ENCODE peak calls at places on chromosomes 4 and X, in seven cellular contexts. One of them, this sample, is unnamed.

GRCh38 chr4:48311896-48312295 is 29.4 kb upstream of the SLAIN2 start:
- DNase-seq in RPMI7951: peak
- DNase-seq in SW480: no peak
- DNase-seq in activated T-cell treated with anti-CD3 and anti-CD28 coated beads, Interleukin-2, amount 50 U/mL, for 24 hours: no peak
- DNase-seq in stimulated activated naive CD8-positive, alpha-beta T cell treated with anti-CD3 and anti-CD28 coated beads, Interleukin-15, Interleukin-2, amounts not matched to agents 100 U/mL and 50 U/mL, for 24 hours: no peak
- DNase-seq in NCI-H226: peak
- DNase-seq in AG10803: no peak
- DNase-seq in this sample: no peak

GRCh38 chr4:168511780-168512467 is 15.1 kb downstream of the PALLD start:
- DNase-seq in NCI-H226: no peak
- DNase-seq in AG10803: no peak
- DNase-seq in SW480: peak
- DNase-seq in RPMI7951: peak
- DNase-seq in activated T-cell treated with anti-CD3 and anti-CD28 coated beads, Interleukin-2, amount 50 U/mL, for 24 hours: peak
- DNase-seq in stimulated activated naive CD8-positive, alpha-beta T cell treated with anti-CD3 and anti-CD28 coated beads, Interleukin-15, Interleukin-2, amounts not matched to agents 100 U/mL and 50 U/mL, for 24 hours: peak
- DNase-seq in this sample: no peak

GRCh38 chr4:129455462-129455861 is 359.5 kb downstream of the C4orf33 start:
- DNase-seq in RPMI7951: no peak
- DNase-seq in NCI-H226: no peak
- DNase-seq in AG10803: no peak
- DNase-seq in activated T-cell treated with anti-CD3 and anti-CD28 coated beads, Interleukin-2, amount 50 U/mL, for 24 hours: no peak
- DNase-seq in SW480: no peak
- DNase-seq in stimulated activated naive CD8-positive, alpha-beta T cell treated with anti-CD3 and anti-CD28 coated beads, Interleukin-15, Interleukin-2, amounts not matched to agents 100 U/mL and 50 U/mL, for 24 hours: no peak
- DNase-seq in this sample: no peak

GRCh38 chr4:18691431-18692200 is 670.1 kb upstream of the LCORL start:
- DNase-seq in stimulated activated naive CD8-positive, alpha-beta T cell treated with anti-CD3 and anti-CD28 coated beads, Interleukin-15, Interleukin-2, amounts not matched to agents 100 U/mL and 50 U/mL, for 24 hours: no peak
- DNase-seq in SW480: peak
- DNase-seq in NCI-H226: no peak
- DNase-seq in RPMI7951: no peak
- DNase-seq in activated T-cell treated with anti-CD3 and anti-CD28 coated beads, Interleukin-2, amount 50 U/mL, for 24 hours: no peak
- DNase-seq in AG10803: no peak
- DNase-seq in this sample: no peak

GRCh38 chr4:161564230-161564834 is 599.5 kb downstream of the FSTL5 start:
- DNase-seq in RPMI7951: no peak
- DNase-seq in stimulated activated naive CD8-positive, alpha-beta T cell treated with anti-CD3 and anti-CD28 coated beads, Interleukin-15, Interleukin-2, amounts not matched to agents 100 U/mL and 50 U/mL, for 24 hours: no peak
- DNase-seq in NCI-H226: no peak
- DNase-seq in SW480: no peak
- DNase-seq in activated T-cell treated with anti-CD3 and anti-CD28 coated beads, Interleukin-2, amount 50 U/mL, for 24 hours: no peak
- DNase-seq in AG10803: peak
- DNase-seq in this sample: no peak

GRCh38 chrX:153649178-153649914 is 2.3 kb downstream of the DUSP9 start:
- DNase-seq in stimulated activated naive CD8-positive, alpha-beta T cell treated with anti-CD3 and anti-CD28 coated beads, Interleukin-15, Interleukin-2, amounts not matched to agents 100 U/mL and 50 U/mL, for 24 hours: peak
- DNase-seq in RPMI7951: no peak
- DNase-seq in SW480: peak
- DNase-seq in AG10803: no peak
- DNase-seq in activated T-cell treated with anti-CD3 and anti-CD28 coated beads, Interleukin-2, amount 50 U/mL, for 24 hours: peak
- DNase-seq in NCI-H226: no peak
- DNase-seq in this sample: peak

GRCh38 chrX:72041901-72042859 is 89.5 kb downstream of the RTL5 start:
- DNase-seq in activated T-cell treated with anti-CD3 and anti-CD28 coated beads, Interleukin-2, amount 50 U/mL, for 24 hours: no peak
- DNase-seq in SW480: no peak
- DNase-seq in RPMI7951: no peak
- DNase-seq in stimulated activated naive CD8-positive, alpha-beta T cell treated with anti-CD3 and anti-CD28 coated beads, Interleukin-15, Interleukin-2, amounts not matched to agents 100 U/mL and 50 U/mL, for 24 hours: no peak
- DNase-seq in AG10803: peak
- DNase-seq in NCI-H226: no peak
- DNase-seq in this sample: no peak

GRCh38 chr4:62771656-62772557 is 1571.8 kb downstream of the ADGRL3 start:
- DNase-seq in stimulated activated naive CD8-positive, alpha-beta T cell treated with anti-CD3 and anti-CD28 coated beads, Interleukin-15, Interleukin-2, amounts not matched to agents 100 U/mL and 50 U/mL, for 24 hours: no peak
- DNase-seq in AG10803: no peak
- DNase-seq in activated T-cell treated with anti-CD3 and anti-CD28 coated beads, Interleukin-2, amount 50 U/mL, for 24 hours: no peak
- DNase-seq in NCI-H226: no peak
- DNase-seq in SW480: no peak
- DNase-seq in RPMI7951: no peak
- DNase-seq in this sample: no peak

GRCh38 chr4:111519683-111520082 is 625.6 kb upstream of the FAM241A start:
- DNase-seq in stimulated activated naive CD8-positive, alpha-beta T cell treated with anti-CD3 and anti-CD28 coated beads, Interleukin-15, Interleukin-2, amounts not matched to agents 100 U/mL and 50 U/mL, for 24 hours: no peak
- DNase-seq in activated T-cell treated with anti-CD3 and anti-CD28 coated beads, Interleukin-2, amount 50 U/mL, for 24 hours: no peak
- DNase-seq in RPMI7951: no peak
- DNase-seq in NCI-H226: no peak
- DNase-seq in AG10803: no peak
- DNase-seq in SW480: no peak
- DNase-seq in this sample: no peak